ENCODE peak calls at places on chromosomes 2 and 18, in ten cellular contexts. Q is H9, N is neural progenitor cell, F is PC-3, L is fibroblast of lung, M is GM23248, T is astrocyte, W is DND-41, P is PC-9, K is mammary epithelial cell. Z is an unnamed sample.

GRCh38 chr2:3633089-3633981 is 24.7 kb upstream of the ALLC start:
- DNase-seq in L (peak; percentile 81), N (no peak), W (no peak), P (no peak), K (peak; percentile 84), T (peak; percentile 20), Q (peak; percentile 22), F (peak; percentile 9), M (peak; percentile 23), Z (no peak)

GRCh38 chr2:234795272-234795920 is 156.4 kb upstream of the SH3BP4 start:
- DNase-seq in P (no peak), Q (no peak), K (no peak), N (no peak), M (no peak), W (no peak), L (peak; percentile 28), T (peak; percentile 59), F (no peak), Z (no peak)

GRCh38 chr2:216195565-216195978 is 86.4 kb downstream of the XRCC5 start:
- DNase-seq in F (peak; percentile 71), M (peak; percentile 90), N (no peak), K (peak; percentile 92), W (no peak), P (no peak), L (peak; percentile 90), Q (no peak), T (peak; percentile 93), Z (no peak)

GRCh38 chr18:46318356-46318755 is 214.2 kb downstream of the HAUS1 start:
- DNase-seq in F (no peak), M (no peak), K (no peak), W (no peak), N (no peak), T (no peak), Q (no peak), P (no peak), L (no peak), Z (no peak)

GRCh38 chr2:162676515-162676914 is 162.1 kb downstream of the KCNH7 start:
- DNase-seq in K (no peak), W (no peak), L (no peak), P (no peak), M (peak; percentile 0), T (no peak), N (no peak), F (no peak), Q (no peak), Z (no peak)

GRCh38 chr2:12424820-12425219 is 291.9 kb upstream of the TRIB2 start:
- DNase-seq in F (no peak), Q (no peak), L (peak; percentile 89), W (no peak), K (no peak), M (no peak), N (no peak), P (no peak), T (no peak), Z (peak; percentile 10)

GRCh38 chr2:197391220-197391717 is 43.6 kb downstream of the SF3B1 start:
- DNase-seq in F (no peak), T (no peak), N (no peak), W (no peak), L (no peak), Q (no peak), K (no peak), M (no peak), P (no peak), Z (no peak)

GRCh38 chr2:170984079-170984478 is 55.0 kb downstream of the GORASP2 start:
- DNase-seq in L (no peak), W (no peak), F (no peak), M (no peak), T (no peak), Q (no peak), P (no peak), N (no peak), K (no peak), Z (no peak)

GRCh38 chr2:96539215-96539920 is 2.8 kb downstream of the ARID5A start:
- DNase-seq in F (no peak), W (no peak), L (no peak), T (no peak), Q (no peak), M (no peak), N (no peak), K (no peak), P (no peak), Z (peak; percentile 23)

GRCh38 chr2:8408560-8409460 is 273.0 kb upstream of the ID2 start:
- DNase-seq in L (no peak), P (no peak), F (no peak), K (no peak), W (no peak), T (no peak), M (no peak), N (no peak), Q (no peak), Z (no peak)

GRCh38 chr2:174965992-174966789 is 39.0 kb downstream of the CHN1 start:
- DNase-seq in L (peak; percentile 59), K (no peak), P (no peak), N (peak; percentile 10), F (peak; percentile 4), Q (no peak), W (no peak), M (peak; percentile 48), T (peak; percentile 58), Z (no peak)

GRCh38 chr18:8423051-8423558 is 186.1 kb upstream of the RAB12 start:
- DNase-seq in N (no peak), K (peak; percentile 61), T (peak; percentile 65), Q (no peak), W (no peak), F (peak; percentile 67), P (no peak), M (peak; percentile 67), L (peak; percentile 14), Z (no peak)

GRCh38 chr2:49042510-49042909 is 111.8 kb downstream of the FSHR start:
- DNase-seq in K (no peak), P (no peak), F (no peak), T (no peak), W (no peak), L (no peak), M (no peak), N (no peak), Q (no peak), Z (no peak)

GRCh38 chr2:441258-442023 is 153.6 kb upstream of the ALKAL2 start:
- DNase-seq in N (no peak), T (no peak), K (no peak), L (no peak), F (no peak), M (no peak), W (no peak), Q (no peak), P (no peak), Z (no peak)

GRCh38 chr2:439077-439476 is 151.2 kb upstream of the ALKAL2 start:
- DNase-seq in T (no peak), K (no peak), W (no peak), Q (peak; percentile 20), P (peak; percentile 62), F (no peak), M (no peak), L (no peak), N (peak; percentile 25), Z (no peak)

GRCh38 chr2:437772-438393 is 150.0 kb upstream of the ALKAL2 start:
- DNase-seq in N (no peak), F (peak; percentile 72), Q (peak; percentile 24), T (no peak), L (no peak), K (no peak), M (no peak), P (peak; percentile 89), W (peak; percentile 79), Z (peak; percentile 28)

GRCh38 chr2:437180-437579 is 149.3 kb upstream of the ALKAL2 start:
- DNase-seq in P (no peak), L (no peak), N (no peak), F (no peak), K (no peak), W (no peak), T (no peak), M (no peak), Q (no peak), Z (no peak)

GRCh38 chr2:439540-440465 is 151.9 kb upstream of the ALKAL2 start:
- DNase-seq in M (no peak), T (no peak), F (no peak), K (no peak), Q (peak; percentile 8), P (no peak), W (no peak), N (no peak), L (peak; percentile 5), Z (no peak)
- H3K4me1 ChIP-seq in M (no peaks in the 10 kb centered on the region), T (no peaks in the 10 kb centered on the region), F (peaks cover 12% of the 10 kb centered on the region), K (no peaks in the 10 kb centered on the region), Q (no peaks in the 10 kb centered on the region), P (peaks cover 13% of the 10 kb centered on the region), W (peaks cover 19% of the 10 kb centered on the region), N (no peaks in the 10 kb centered on the region), L (no peaks in the 10 kb centered on the region), Z (no peaks in the 10 kb centered on the region)

DNA sequence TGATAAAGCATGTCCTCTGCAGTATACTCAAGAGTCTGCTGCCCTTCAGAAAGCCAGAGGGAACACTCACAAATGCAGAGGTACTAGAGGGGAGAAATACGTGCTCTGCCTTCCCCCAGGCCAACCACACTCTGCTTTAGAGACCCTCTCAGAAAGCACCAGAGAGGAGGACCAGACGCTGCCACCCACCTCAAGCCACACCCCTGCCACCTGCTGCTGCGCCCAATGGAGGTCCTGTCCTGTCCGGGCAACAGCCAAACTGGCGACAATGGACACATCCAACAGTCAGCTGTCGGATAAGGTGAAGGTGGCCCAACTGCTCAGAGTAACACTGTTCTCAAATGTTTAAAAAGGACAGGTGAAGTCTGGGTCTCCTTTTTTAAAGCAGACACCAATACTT is 44.6 kb downstream of the FAM168B start:
- DNase-seq in L (no peak), F (no peak), P (no peak), Q (no peak), K (no peak), N (no peak), W (no peak), M (no peak), T (no peak), Z (no peak)
- H4K20me1 ChIP-seq in L (no peaks in the 10 kb centered on the region), F (peaks cover 6% of the 10 kb centered on the region), P (peaks cover 30% of the 10 kb centered on the region), Q (peaks cover 2% of the 10 kb centered on the region), K (no peaks in the 10 kb centered on the region), N (peaks cover 70% of the 10 kb centered on the region), W (peaks cover 57% of the 10 kb centered on the region), M (no peaks in the 10 kb centered on the region), T (peaks cover 65% of the 10 kb centered on the region), Z (peaks cover 41% of the 10 kb centered on the region)

DNA sequence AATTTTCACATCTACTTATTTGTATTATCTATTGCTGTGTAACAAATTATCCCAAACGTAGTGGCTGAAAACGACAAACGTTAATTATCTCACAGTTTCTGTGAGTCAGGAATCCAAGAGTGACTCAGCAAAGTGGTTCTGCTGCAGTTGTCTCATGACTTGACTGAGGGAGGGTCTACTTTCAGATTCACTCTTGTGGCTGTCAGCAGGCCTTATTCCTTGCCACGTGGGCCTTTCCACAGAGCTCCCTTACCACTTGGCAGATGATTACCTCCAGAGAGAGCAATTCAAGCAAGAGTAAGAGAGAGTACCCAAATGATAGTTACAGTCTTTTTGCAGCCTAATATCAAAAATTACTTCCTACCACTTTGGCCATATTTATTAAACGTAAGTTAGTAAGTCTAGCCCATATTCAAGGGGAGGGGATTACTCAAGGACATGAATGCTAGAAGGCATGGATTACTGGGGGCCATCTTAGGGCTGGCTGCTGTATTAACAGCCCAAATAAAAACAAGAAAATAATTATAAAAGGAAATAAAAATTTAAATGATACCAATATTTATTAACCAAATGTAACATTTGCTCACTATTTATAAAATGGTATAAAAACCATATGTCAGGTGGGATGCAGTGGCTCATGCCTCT is 48.7 kb upstream of the NBEAL1 start:
- DNase-seq in T (peak; percentile 78), L (peak; percentile 77), N (peak; percentile 2), W (peak; percentile 55), M (peak; percentile 50), K (peak; percentile 21), Q (peak; percentile 42), P (no peak), F (peak; percentile 56), Z (peak; percentile 59)
- H3K4me2 ChIP-seq in T (peak overlapping the region; percentile 11), L (no peak overlapping the region), N (no peak overlapping the region), W (no peak overlapping the region), M (no peak overlapping the region), K (no peak overlapping the region), Q (no peak overlapping the region), P (no peak overlapping the region), F (peak overlapping the region; percentile 27), Z (no peak overlapping the region)

GRCh38 chr2:62663443-62663842 is 42.1 kb upstream of the EHBP1 start:
- DNase-seq in N (no peak), F (no peak), K (no peak), T (peak; percentile 88), W (no peak), Q (no peak), M (peak; percentile 84), L (peak; percentile 97), P (no peak), Z (no peak)
- H3K4me1 ChIP-seq in N (peaks cover 10% of the 10 kb centered on the region), F (peaks cover 27% of the 10 kb centered on the region), K (peaks cover 51% of the 10 kb centered on the region), T (peaks cover 29% of the 10 kb centered on the region), W (no peaks in the 10 kb centered on the region), Q (peaks cover 3% of the 10 kb centered on the region), M (peaks cover 67% of the 10 kb centered on the region), L (peaks cover 24% of the 10 kb centered on the region), P (peaks cover 62% of the 10 kb centered on the region), Z (peaks cover 5% of the 10 kb centered on the region)

Z was measured in GM23338.